ENCODE peak calls at places on chromosomes 13 and 19, in six cellular contexts. R is mesendoderm, J is esophagus squamous epithelium, I is upper lobe of left lung, L is mammary epithelial cell, P is fibroblast of lung. Y is an unnamed sample.

GRCh38 chr13:60691268-60691667 is 294.2 kb downstream of the TDRD3 start:
- DNase-seq in R (no peak), J (no peak), I (no peak), L (no peak), P (no peak), Y (no peak)

GRCh38 chr13:107866666-107867623 is 348.4 kb downstream of the LIG4 start:
- DNase-seq in R (peak; percentile 72), J (no peak), I (no peak), L (peak; percentile 14), P (peak; percentile 60), Y (no peak)

GRCh38 chr13:21304256-21304655 is 127.8 kb downstream of the MRPL57 start:
- DNase-seq in R (no peak), J (no peak), I (no peak), L (no peak), P (no peak), Y (no peak)

GRCh38 chr13:101210774-101211173 is 205.5 kb downstream of the NALCN start:
- DNase-seq in R (no peak), J (no peak), I (no peak), L (no peak), P (no peak), Y (no peak)

GRCh38 chr19:2145831-2146241 is 5.5 kb downstream of the AP3D1 start:
- DNase-seq in R (no peak), J (no peak), I (no peak), L (no peak), P (no peak), Y (no peak)

GRCh38 chr13:20136781-20137703 is 23.8 kb downstream of the GJA3 start:
- DNase-seq in R (peak; percentile 48), J (no peak), I (no peak), L (peak; percentile 14), P (peak; percentile 18), Y (peak; percentile 54)

GRCh38 chr19:43812259-43812658 is 10.0 kb upstream of the LYPD5 start:
- DNase-seq in R (no peak), J (no peak), I (no peak), L (no peak), P (no peak), Y (no peak)

GRCh38 chr13:80437212-80437611 is 96.3 kb upstream of the SPRY2 start:
- DNase-seq in R (no peak), J (no peak), I (no peak), L (no peak), P (no peak), Y (no peak)

GRCh38 chr19:2774953-2775555 is 8.0 kb downstream of the SGTA start:
- DNase-seq in R (no peak), J (no peak), I (peak; percentile 43), L (no peak), P (no peak), Y (no peak)

GRCh38 chr19:43765109-43765876 is 10.5 kb upstream of the SMG9 start:
- DNase-seq in R (peak; percentile 89), J (no peak), I (peak; percentile 76), L (peak; percentile 98), P (peak; percentile 87), Y (peak; percentile 61)

GRCh38 chr19:48290341-48290922 is 20.6 kb downstream of the ZNF114 start:
- DNase-seq in R (peak; percentile 96), J (no peak), I (no peak), L (no peak), P (peak; percentile 26), Y (peak; percentile 46)

GRCh38 chr19:35120898-35121297 is 5.3 kb downstream of the FXYD3 start:
- DNase-seq in R (no peak), J (no peak), I (no peak), L (peak; percentile 69), P (no peak), Y (no peak)

GRCh38 chr19:1399079-1399478 is 2.3 kb downstream of the GAMT start:
- DNase-seq in R (no peak), J (no peak), I (no peak), L (no peak), P (no peak), Y (no peak)

GRCh38 chr19:53809518-53810186 is 14.5 kb downstream of the NLRP12 start:
- DNase-seq in R (peak; percentile 80), J (no peak), I (no peak), L (no peak), P (no peak), Y (no peak)

GRCh38 chr19:23283925-23284324 is 33.7 kb upstream of the ZNF724 start:
- DNase-seq in R (peak; percentile 85), J (no peak), I (peak; percentile 48), L (no peak), P (peak; percentile 9), Y (peak; percentile 40)

GRCh38 chr13:51588406-51588949 is 4.2 kb downstream of the WDFY2 start:
- DNase-seq in R (no peak), J (no peak), I (no peak), L (no peak), P (no peak), Y (no peak)

GRCh38 chr13:65613004-65613403 is 1617.1 kb downstream of the PCDH9 start:
- DNase-seq in R (peak; percentile 32), J (no peak), I (no peak), L (no peak), P (no peak), Y (peak; percentile 8)

GRCh38 chr19:37907735-37908066 is 693 bp downstream of the SIPA1L3 start:
- DNase-seq in R (no peak), J (no peak), I (no peak), L (no peak), P (no peak), Y (no peak)

GRCh38 chr13:110379358-110379757 is 72.3 kb downstream of the COL4A2 start:
- DNase-seq in R (no peak), J (no peak), I (no peak), L (no peak), P (no peak), Y (no peak)
- H3K4me1 ChIP-seq in R (peaks cover 8% of the 10 kb centered on the region), J (no peaks in the 10 kb centered on the region), I (peaks cover 4% of the 10 kb centered on the region), L (peaks cover 9% of the 10 kb centered on the region), P (peaks cover 23% of the 10 kb centered on the region), Y (peaks cover 11% of the 10 kb centered on the region)

GRCh38 chr19:41411094-41411493 is 13.5 kb downstream of the BCKDHA start:
- DNase-seq in R (no peak), J (no peak), I (no peak), L (no peak), P (no peak), Y (no peak)

GRCh38 chr19:41413947-41414346 is 13.2 kb downstream of the B3GNT8 start:
- DNase-seq in R (no peak), J (no peak), I (peak; percentile 74), L (no peak), P (no peak), Y (no peak)

GRCh38 chr19:41411682-41412265 is 14.2 kb downstream of the BCKDHA start:
- DNase-seq in R (no peak), J (no peak), I (no peak), L (peak; percentile 47), P (no peak), Y (no peak)

GRCh38 chr19:41415154-41415571 is 12.0 kb downstream of the B3GNT8 start:
- DNase-seq in R (no peak), J (no peak), I (peak; percentile 68), L (no peak), P (no peak), Y (no peak)

GRCh38 chr19:41412953-41413352 is 14.2 kb downstream of the B3GNT8 start:
- DNase-seq in R (no peak), J (no peak), I (no peak), L (no peak), P (no peak), Y (no peak)
- H3K36me3 ChIP-seq in R (no peaks in the 10 kb centered on the region), J (peaks cover 8% of the 10 kb centered on the region), I (peaks cover 3% of the 10 kb centered on the region), L (no peaks in the 10 kb centered on the region), P (peaks cover 3% of the 10 kb centered on the region), Y (peaks cover 2% of the 10 kb centered on the region)

GRCh38 chr13:76552373-76552772 is 333.8 kb downstream of the KCTD12 start:
- DNase-seq in R (no peak), J (no peak), I (no peak), L (no peak), P (no peak), Y (no peak)
- H3K4me1 ChIP-seq in R (no peaks in the 10 kb centered on the region), J (no peaks in the 10 kb centered on the region), I (no peaks in the 10 kb centered on the region), L (no peaks in the 10 kb centered on the region), P (no peaks in the 10 kb centered on the region), Y (no peaks in the 10 kb centered on the region)

DNA sequence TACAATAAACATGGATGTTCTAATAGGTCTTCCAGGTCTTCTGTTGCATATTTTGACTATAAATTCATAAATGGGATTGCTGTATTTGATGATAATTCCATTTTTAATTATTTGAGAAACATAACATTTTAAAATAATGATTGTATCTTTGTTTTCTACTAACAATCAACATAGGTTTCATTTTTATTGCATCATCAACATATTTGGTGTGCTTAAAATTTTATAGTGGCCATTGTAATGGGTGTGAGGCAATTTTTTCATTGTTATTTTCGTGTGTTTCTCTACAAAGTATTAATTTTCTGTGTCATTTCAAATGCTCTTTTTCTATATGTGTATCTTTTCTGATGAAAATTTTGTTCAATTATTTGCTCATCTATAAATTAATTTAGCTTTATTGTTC is 13.2 kb downstream of the ZNF493 start:
- DNase-seq in R (no peak), J (no peak), I (no peak), L (no peak), P (no peak), Y (no peak)
- H3K36me3 ChIP-seq in R (no peaks in the 10 kb centered on the region), J (no peaks in the 10 kb centered on the region), I (peaks cover 16% of the 10 kb centered on the region), L (no peaks in the 10 kb centered on the region), P (no peaks in the 10 kb centered on the region), Y (no peaks in the 10 kb centered on the region)

GRCh38 chr13:111202745-111203144 is 87.6 kb downstream of the ARHGEF7 start:
- DNase-seq in R (peak; percentile 82), J (no peak), I (no peak), L (no peak), P (peak; percentile 82), Y (no peak)

GRCh38 chr13:111209613-111210012 is 94.5 kb downstream of the ARHGEF7 start:
- DNase-seq in R (no peak), J (no peak), I (no peak), L (no peak), P (no peak), Y (no peak)

GRCh38 chr13:111203742-111204386 is 88.8 kb downstream of the ARHGEF7 start:
- DNase-seq in R (no peak), J (no peak), I (no peak), L (no peak), P (no peak), Y (no peak)

GRCh38 chr13:111204438-111205177 is 89.5 kb downstream of the ARHGEF7 start:
- DNase-seq in R (peak; percentile 86), J (no peak), I (peak; percentile 69), L (peak; percentile 40), P (peak; percentile 86), Y (no peak)

DNA sequence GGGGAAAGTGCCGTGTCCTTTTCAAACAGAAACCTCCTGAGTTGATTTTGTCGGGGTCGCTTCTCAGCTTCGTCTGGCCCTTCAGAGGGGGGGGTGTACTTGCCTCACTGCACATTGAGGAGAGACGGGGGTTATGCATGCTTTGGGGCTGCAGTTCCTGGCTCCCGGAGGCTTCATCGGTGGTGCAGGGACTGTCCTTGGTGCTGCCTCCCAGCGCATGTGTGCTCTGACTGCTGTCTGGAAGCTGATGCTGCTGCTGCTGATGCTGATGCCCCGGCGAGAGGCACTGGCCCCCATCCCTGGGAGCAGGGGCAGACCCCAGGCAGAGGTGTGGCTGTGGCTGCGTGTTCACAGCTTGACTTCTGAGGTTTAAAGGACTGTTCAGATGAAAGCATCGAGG is 91.0 kb downstream of the ARHGEF7 start:
- DNase-seq in R (no peak), J (no peak), I (no peak), L (no peak), P (no peak), Y (no peak)
- H3K4me1 ChIP-seq in R (peaks cover 17% of the 10 kb centered on the region), J (peaks cover 8% of the 10 kb centered on the region), I (peaks cover 60% of the 10 kb centered on the region), L (peaks cover 19% of the 10 kb centered on the region), P (peaks cover 22% of the 10 kb centered on the region), Y (peaks cover 36% of the 10 kb centered on the region)

Y was measured in Caco-2.